ENCODE peak calls at places on chromosome 12, in five cellular contexts. J, Q, L, N and F are unnamed samples.

GRCh38 chr12:109625131-109625559 is 51.6 kb downstream of the MVK start:
- DNase-seq in J (no peak), Q (peak), L (no peak), N (peak), F (no peak)

GRCh38 chr12:119664642-119665041 is 3.3 kb upstream of the PRKAB1 start:
- DNase-seq in J (no peak), Q (no peak), L (no peak), N (no peak), F (no peak)

GRCh38 chr12:24155042-24155441 is 205.6 kb upstream of the SOX5 start:
- DNase-seq in J (no peak), Q (no peak), L (no peak), N (no peak), F (no peak)

GRCh38 chr12:60162988-60163720 is 567.3 kb downstream of the SLC16A7 start:
- DNase-seq in J (no peak), Q (no peak), L (no peak), N (no peak), F (no peak)

GRCh38 chr12:18068355-18068754 is 21.6 kb downstream of the RERGL start:
- DNase-seq in J (no peak), Q (no peak), L (no peak), N (no peak), F (no peak)

GRCh38 chr12:131537267-131537920 is 173.5 kb upstream of the SFSWAP start:
- DNase-seq in J (no peak), Q (no peak), L (no peak), N (no peak), F (no peak)

GRCh38 chr12:127077262-127078045 is 1189.5 kb upstream of the TMEM132C start:
- DNase-seq in J (no peak), Q (no peak), L (no peak), N (no peak), F (no peak)

GRCh38 chr12:96070670-96071279 is 35.4 kb upstream of the LTA4H start:
- DNase-seq in J (no peak), Q (no peak), L (no peak), N (no peak), F (no peak)

GRCh38 chr12:20120296-20120695 is 248.0 kb upstream of the PDE3A start:
- DNase-seq in J (no peak), Q (peak), L (no peak), N (no peak), F (no peak)

GRCh38 chr12:99390707-99391106 is 256.8 kb upstream of the GARIN6 start:
- DNase-seq in J (no peak), Q (peak), L (no peak), N (peak), F (no peak)

GRCh38 chr12:102063066-102063465 is 1.3 kb upstream of the WASHC3 start:
- DNase-seq in J (no peak), Q (no peak), L (no peak), N (no peak), F (no peak)

GRCh38 chr12:104567832-104568490 is 111.2 kb downstream of the CHST11 start:
- DNase-seq in J (no peak), Q (no peak), L (no peak), N (no peak), F (no peak)

GRCh38 chr12:72278894-72279293 is 6.7 kb downstream of the TRHDE start:
- DNase-seq in J (no peak), Q (no peak), L (no peak), N (no peak), F (no peak)

GRCh38 chr12:62922539-62922938 is 12.4 kb downstream of the PPM1H start:
- DNase-seq in J (no peak), Q (no peak), L (no peak), N (no peak), F (no peak)

GRCh38 chr12:49675137-49675536 is 32.1 kb downstream of the FMNL3 start:
- DNase-seq in J (no peak), Q (no peak), L (no peak), N (no peak), F (no peak)

GRCh38 chr12:1935700-1936378 is 17.4 kb upstream of the CACNA2D4 start:
- DNase-seq in J (no peak), Q (no peak), L (no peak), N (no peak), F (no peak)

GRCh38 chr12:7907009-7907408 is 29.0 kb downstream of the SLC2A3 start:
- DNase-seq in J (no peak), Q (peak), L (no peak), N (no peak), F (no peak)

GRCh38 chr12:18217981-18218380 is 43.3 kb upstream of the PIK3C2G start:
- DNase-seq in J (no peak), Q (no peak), L (no peak), N (no peak), F (no peak)

GRCh38 chr12:103503546-103504480 is 8.0 kb upstream of the C12orf42 start:
- DNase-seq in J (peak), Q (no peak), L (no peak), N (no peak), F (no peak)

GRCh38 chr12:3250576-3250975 is 173.4 kb downstream of the TSPAN9 start:
- DNase-seq in J (no peak), Q (no peak), L (no peak), N (no peak), F (no peak)

GRCh38 chr12:3304436-3305135 is 186.4 kb upstream of the PRMT8 start:
- DNase-seq in J (no peak), Q (peak), L (peak), N (peak), F (peak)

GRCh38 chr12:55757701-55758100 is 14.8 kb downstream of the GDF11 start:
- DNase-seq in J (no peak), Q (no peak), L (no peak), N (no peak), F (no peak)

GRCh38 chr12:95857799-95858198 is 953 bp upstream of the SNRPF start:
- DNase-seq in J (no peak), Q (no peak), L (no peak), N (no peak), F (no peak)

GRCh38 chr12:129296636-129297035 is 443.4 kb downstream of the GLT1D1 start:
- DNase-seq in J (no peak), Q (no peak), L (no peak), N (no peak), F (no peak)

GRCh38 chr12:31353730-31354708 is 28.1 kb upstream of the SINHCAF start:
- DNase-seq in J (no peak), Q (no peak), L (no peak), N (no peak), F (no peak)

GRCh38 chr12:115225845-115226244 is 541.9 kb upstream of the TBX3 start:
- DNase-seq in J (no peak), Q (no peak), L (no peak), N (no peak), F (no peak)

GRCh38 chr12:88417531-88417930 is 162.7 kb downstream of the KITLG start:
- DNase-seq in J (no peak), Q (no peak), L (no peak), N (no peak), F (no peak)
- H3K4me3 ChIP-seq in J (no peak), Q (peak), L (no peak), N (no peak), F (peak)

GRCh38 chr12:57864811-57865751 is 18.6 kb upstream of the CTDSP2 start:
- DNase-seq in J (peak), Q (peak), L (no peak), N (peak), F (no peak)

GRCh38 chr12:57861967-57862366 is 15.4 kb upstream of the CTDSP2 start:
- DNase-seq in J (no peak), Q (no peak), L (no peak), N (no peak), F (no peak)

GRCh38 chr12:57866308-57867019 is 19.9 kb upstream of the CTDSP2 start:
- DNase-seq in J (no peak), Q (no peak), L (no peak), N (no peak), F (no peak)

GRCh38 chr12:57863676-57864075 is 17.1 kb upstream of the CTDSP2 start:
- DNase-seq in J (no peak), Q (no peak), L (no peak), N (no peak), F (no peak)

DNA sequence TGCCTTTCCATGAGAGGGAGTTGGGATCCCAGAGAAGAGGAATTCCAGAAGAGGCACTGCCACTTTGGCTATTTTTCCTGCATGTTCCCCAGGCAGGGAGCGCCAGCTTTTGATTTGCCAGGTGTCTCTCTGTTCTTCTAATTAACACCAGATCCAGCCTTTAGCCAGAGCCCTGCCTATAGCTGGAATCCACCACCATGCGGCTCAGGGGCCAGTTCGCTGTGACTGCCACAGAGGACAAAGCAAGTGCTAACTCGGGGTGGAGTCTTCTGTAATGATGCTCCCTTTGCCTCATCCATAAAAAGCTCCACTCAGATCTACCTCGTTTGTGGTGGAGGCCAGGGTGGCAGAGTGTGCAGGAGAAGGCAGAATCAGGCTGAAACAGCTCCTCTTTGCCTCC is 17.9 kb upstream of the CTDSP2 start:
- DNase-seq in J (no peak), Q (no peak), L (no peak), N (no peak), F (no peak)
- H3K4me3 ChIP-seq in J (peak), Q (no peak), L (peak), N (peak), F (peak)

GRCh38 chr12:116358850-116359761 is 81.6 kb upstream of the MED13L start:
- DNase-seq in J (peak), Q (peak), L (peak), N (peak), F (peak)
- H3K4me3 ChIP-seq in J (peak), Q (no peak), L (peak), N (peak), F (no peak)

GRCh38 chr12:87382959-87383591 is 646.1 kb downstream of the C12orf50 start:
- DNase-seq in J (no peak), Q (no peak), L (no peak), N (no peak), F (no peak)
- H3K4me3 ChIP-seq in J (no peak), Q (no peak), L (no peak), N (no peak), F (no peak)

GRCh38 chr12:113559466-113559865 is 87.8 kb upstream of the LHX5 start:
- DNase-seq in J (no peak), Q (no peak), L (no peak), N (no peak), F (no peak)
- H3K4me3 ChIP-seq in J (no peak), Q (no peak), L (no peak), N (no peak), F (no peak)

DNA sequence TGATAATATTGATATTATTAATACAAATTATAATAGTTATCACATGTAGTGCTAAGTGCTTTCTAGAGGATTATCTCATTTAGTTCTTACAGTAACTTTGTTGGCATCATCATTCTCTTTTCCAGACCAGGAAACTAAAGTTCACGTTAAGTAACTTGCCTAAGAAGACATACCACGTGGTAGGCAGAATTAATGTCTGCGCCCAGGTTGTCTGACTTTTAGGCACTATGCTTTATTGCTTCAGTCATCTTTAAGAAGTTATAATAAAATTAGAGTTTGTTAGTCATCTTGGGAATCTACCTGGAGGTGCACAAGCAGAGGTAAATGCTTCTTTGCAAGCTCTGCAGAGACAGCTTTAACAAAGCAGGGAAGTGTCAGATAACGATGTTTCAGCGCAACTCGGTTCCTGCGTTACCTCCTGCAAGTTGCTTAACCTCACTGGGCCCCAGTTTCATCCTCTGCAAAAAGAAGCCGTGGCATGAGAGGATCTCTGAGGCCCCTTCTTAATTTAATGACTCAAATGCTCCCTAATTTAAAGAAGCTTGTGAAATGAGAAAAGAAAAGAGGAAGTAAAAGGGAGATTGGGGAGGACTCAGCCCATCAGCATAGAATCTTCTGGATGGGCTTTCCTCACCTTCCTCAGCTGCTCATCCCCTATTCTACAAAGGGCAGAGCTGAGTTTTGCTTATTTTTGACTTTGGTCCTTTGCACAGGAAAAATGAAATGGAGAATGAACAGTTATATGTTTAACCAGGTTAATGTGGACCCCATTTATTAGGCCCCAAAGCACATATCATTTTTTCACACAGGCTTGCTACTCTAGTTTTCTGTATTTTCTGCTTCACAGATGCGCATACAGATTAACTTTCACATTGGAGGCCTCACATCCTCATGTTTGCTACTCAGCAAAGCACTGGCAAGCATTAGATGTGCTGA is 5.3 kb downstream of the ARHGDIB start:
- DNase-seq in J (no peak), Q (no peak), L (no peak), N (no peak), F (no peak)
- H3K4me3 ChIP-seq in J (peak), Q (no peak), L (no peak), N (no peak), F (no peak)

GRCh38 chr12:79414252-79414651 is 276.5 kb downstream of the PAWR start:
- DNase-seq in J (no peak), Q (no peak), L (no peak), N (no peak), F (no peak)
- H3K4me3 ChIP-seq in J (no peak), Q (no peak), L (no peak), N (no peak), F (no peak)

DNA sequence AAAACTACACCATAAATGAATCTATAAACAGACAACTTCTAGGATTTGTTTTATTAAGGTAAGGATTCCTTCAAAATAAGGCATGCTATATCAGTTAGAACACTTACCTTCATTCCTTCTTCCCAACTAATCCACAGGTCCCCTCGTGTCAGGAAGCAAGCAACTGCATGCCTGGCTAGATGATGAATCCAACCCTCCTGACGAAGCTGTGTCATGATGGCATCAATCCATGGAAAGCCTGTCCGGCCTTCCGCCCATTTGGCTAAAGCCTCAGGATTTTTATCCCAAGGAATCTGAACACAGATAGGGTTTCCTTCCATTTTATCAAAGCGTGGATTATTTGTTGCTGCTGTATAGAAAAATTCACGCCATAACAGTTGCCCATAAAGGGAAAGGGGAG is 12.5 kb upstream of the MTERF2 start:
- DNase-seq in J (no peak), Q (no peak), L (no peak), N (no peak), F (no peak)
- H3K4me3 ChIP-seq in J (no peak), Q (no peak), L (no peak), N (no peak), F (no peak)